ENCODE peak calls at places on chromosomes 4 and X, in eight cellular contexts. I, K, B, O, W, A, J and S are unnamed samples.

GRCh38 chrX:12249997-12250396 is 111.7 kb downstream of the FRMPD4 start:
- DNase-seq in K (no peak), O (no peak), I (peak), J (peak), B (no peak), W (no peak), A (peak), S (no peak)

GRCh38 chrX:104282326-104282725 is 27.6 kb upstream of the ESX1 start:
- DNase-seq in O (peak), J (peak), W (no peak), I (no peak), K (no peak), B (peak), A (no peak), S (no peak)

GRCh38 chrX:48695925-48696300 is 621 bp upstream of the SUV39H1 start:
- DNase-seq in A (no peak), W (peak), K (no peak), I (no peak), O (no peak), B (peak), J (no peak), S (peak)

GRCh38 chr4:176274441-176274840 is 5.4 kb upstream of the ASB5 start:
- DNase-seq in I (peak), K (no peak), J (no peak), W (no peak), O (no peak), A (no peak), B (peak), S (no peak)

GRCh38 chr4:176034498-176034897 is 31.1 kb upstream of the WDR17 start:
- DNase-seq in J (peak), O (peak), A (peak), I (peak), B (peak), K (peak), W (peak), S (no peak)

GRCh38 chr4:99998062-99998880 is 48.2 kb upstream of the H2AZ1 start:
- DNase-seq in O (no peak), K (no peak), W (no peak), I (peak), A (peak), J (peak), B (peak), S (no peak)

GRCh38 chr4:6619116-6619465 is 21.4 kb upstream of the MRFAP1 start:
- DNase-seq in O (no peak), I (no peak), J (no peak), A (no peak), B (no peak), W (no peak), K (no peak), S (no peak)

GRCh38 chrX:17375361-17375630 is 296 bp downstream of the NHS start:
- DNase-seq in B (peak), W (no peak), K (no peak), J (no peak), I (peak), A (no peak), O (no peak), S (no peak)

GRCh38 chr4:63563288-63564014 is 845.8 kb downstream of the TECRL start:
- DNase-seq in O (no peak), I (no peak), J (no peak), K (no peak), B (peak), A (no peak), W (no peak), S (no peak)
- TF ChIP-seq CTCF in O (no peak), I (no peak), J (no peak), K (no peak), B (no peak), A (no peak), W (peak), S (no peak)

GRCh38 chrX:24294619-24295018 is 19.2 kb downstream of the SUPT20HL2 start:
- DNase-seq in I (no peak), B (peak), A (no peak), O (no peak), J (peak), W (peak), K (no peak), S (peak)
- TF ChIP-seq CTCF in I (no peak), B (no peak), A (peak), O (no peak), J (peak), W (peak), K (no peak), S (no peak)

DNA sequence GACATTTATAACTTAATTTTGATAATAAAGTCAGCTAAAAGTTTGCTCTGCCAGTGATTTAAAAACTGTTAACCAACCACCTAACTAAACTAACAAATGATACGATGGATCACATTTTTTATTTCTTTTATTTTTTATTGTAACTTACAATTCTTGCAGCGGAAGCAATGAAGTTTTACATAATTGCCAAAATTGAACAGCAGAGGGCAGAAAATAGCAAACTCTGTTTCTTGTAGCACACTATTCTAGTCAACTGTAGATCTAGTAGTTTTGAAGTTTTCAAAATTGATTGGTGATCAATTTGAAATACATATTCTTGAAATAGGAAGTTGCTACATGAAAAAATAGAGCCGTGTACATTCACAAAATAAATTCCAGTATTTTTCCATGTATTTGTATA is 2.8 kb upstream of the GRIA2 start:
- DNase-seq in O (no peak), J (peak), A (peak), I (peak), K (no peak), W (no peak), B (peak), S (no peak)
- TF ChIP-seq CTCF in O (no peak), J (peak), A (peak), I (peak), K (no peak), W (peak), B (peak), S (peak)

GRCh38 chr4:103012085-103012484 is 7.4 kb downstream of the SLC9B1 start:
- DNase-seq in J (peak), O (no peak), B (peak), I (peak), K (no peak), W (no peak), A (peak), S (no peak)
- TF ChIP-seq CTCF in J (no peak), O (no peak), B (no peak), I (no peak), K (no peak), W (no peak), A (no peak), S (no peak)

GRCh38 chrX:28590394-28590793 is 3.1 kb downstream of the IL1RAPL1 start:
- DNase-seq in A (peak), B (no peak), J (peak), O (no peak), I (peak), W (no peak), K (no peak), S (no peak)
- TF ChIP-seq CTCF in A (no peak), B (no peak), J (peak), O (no peak), I (no peak), W (no peak), K (no peak), S (no peak)